ENCODE peak calls at places on chromosomes 4 and X, in four cellular contexts. One of them, this sample, is unnamed.
A peak's percentile ranks its signal among the peaks of the same experiment; 100 is the strongest.

GRCh38 chr4:170776983-170777382 is 687.2 kb upstream of the AADAT start:
- DNase-seq in mesenchymal stem cell: no peak
- DNase-seq in H1: no peak
- DNase-seq in trophoblast cell: no peak
- DNase-seq in this sample: no peak

GRCh38 chr4:113761682-113762060 is at the start of gene CAMK2D:
- DNase-seq in mesenchymal stem cell: peak; percentile 86
- DNase-seq in trophoblast cell: no peak
- DNase-seq in H1: no peak
- DNase-seq in this sample: peak; percentile 78

GRCh38 chr4:129929052-129929451 is 833.1 kb downstream of the C4orf33 start:
- DNase-seq in H1: no peak
- DNase-seq in mesenchymal stem cell: no peak
- DNase-seq in trophoblast cell: no peak
- DNase-seq in this sample: no peak

GRCh38 chr4:9924750-9925149 is 96.5 kb downstream of the SLC2A9 start:
- DNase-seq in mesenchymal stem cell: no peak
- DNase-seq in H1: no peak
- DNase-seq in trophoblast cell: no peak
- DNase-seq in this sample: no peak

GRCh38 chr4:135838889-135839288 is 1637.3 kb upstream of the PABPC4L start:
- DNase-seq in mesenchymal stem cell: peak; percentile 80
- DNase-seq in H1: no peak
- DNase-seq in trophoblast cell: peak; percentile 89
- DNase-seq in this sample: peak; percentile 8

GRCh38 chr4:105147226-105148151 is 813 bp downstream of the TET2 start:
- DNase-seq in mesenchymal stem cell: peak; percentile 67
- DNase-seq in H1: no peak
- DNase-seq in trophoblast cell: peak; percentile 40
- DNase-seq in this sample: peak; percentile 42

GRCh38 chr4:65791111-65791806 is 121.0 kb upstream of the EPHA5 start:
- DNase-seq in trophoblast cell: no peak
- DNase-seq in mesenchymal stem cell: no peak
- DNase-seq in H1: no peak
- DNase-seq in this sample: no peak

GRCh38 chr4:30600246-30600645 is 119.9 kb upstream of the PCDH7 start:
- DNase-seq in H1: no peak
- DNase-seq in trophoblast cell: no peak
- DNase-seq in mesenchymal stem cell: peak; percentile 83
- DNase-seq in this sample: peak; percentile 14

GRCh38 chr4:91485415-91485814 is 818.4 kb upstream of the GRID2 start:
- DNase-seq in H1: no peak
- DNase-seq in mesenchymal stem cell: no peak
- DNase-seq in trophoblast cell: no peak
- DNase-seq in this sample: no peak

GRCh38 chrX:10631416-10632145 is 11.2 kb upstream of the MID1 start:
- DNase-seq in H1: no peak
- DNase-seq in trophoblast cell: peak; percentile 28
- DNase-seq in mesenchymal stem cell: no peak
- DNase-seq in this sample: no peak

GRCh38 chr4:183522821-183523220 is 18.0 kb downstream of the ING2 start:
- DNase-seq in mesenchymal stem cell: no peak
- DNase-seq in trophoblast cell: peak; percentile 42
- DNase-seq in H1: no peak
- DNase-seq in this sample: no peak

GRCh38 chrX:150291014-150291413 is 72.1 kb upstream of the MAMLD1 start:
- DNase-seq in mesenchymal stem cell: no peak
- DNase-seq in trophoblast cell: no peak
- DNase-seq in H1: no peak
- DNase-seq in this sample: no peak

GRCh38 chr4:165709526-165709925 is 163.5 kb upstream of the TLL1 start:
- DNase-seq in mesenchymal stem cell: no peak
- DNase-seq in H1: no peak
- DNase-seq in trophoblast cell: peak; percentile 18
- DNase-seq in this sample: no peak

GRCh38 chr4:20044502-20044911 is 207.2 kb upstream of the SLIT2 start:
- DNase-seq in H1: no peak
- DNase-seq in mesenchymal stem cell: peak; percentile 9
- DNase-seq in trophoblast cell: no peak
- DNase-seq in this sample: no peak

GRCh38 chr4:145867416-145867815 is 71.2 kb downstream of the ZNF827 start:
- DNase-seq in H1: no peak
- DNase-seq in trophoblast cell: no peak
- DNase-seq in mesenchymal stem cell: no peak
- DNase-seq in this sample: no peak

GRCh38 chr4:86593726-86594558 is at the start of gene PTPN13:
- DNase-seq in mesenchymal stem cell: peak; percentile 99
- DNase-seq in H1: peak; percentile 99
- DNase-seq in trophoblast cell: peak; percentile 97
- DNase-seq in this sample: peak; percentile 100

GRCh38 chr4:86594559-86595425 is 677 bp downstream of the PTPN13 start:
- DNase-seq in mesenchymal stem cell: peak; percentile 92
- DNase-seq in H1: no peak
- DNase-seq in trophoblast cell: peak; percentile 66
- DNase-seq in this sample: peak; percentile 46

GRCh38 chr4:86595426-86595805 is 1.3 kb downstream of the PTPN13 start:
- DNase-seq in H1: no peak
- DNase-seq in trophoblast cell: peak; percentile 17
- DNase-seq in mesenchymal stem cell: peak; percentile 75
- DNase-seq in this sample: no peak

GRCh38 chr4:86596802-86597201 is 2.7 kb downstream of the PTPN13 start:
- DNase-seq in trophoblast cell: no peak
- DNase-seq in H1: no peak
- DNase-seq in mesenchymal stem cell: no peak
- DNase-seq in this sample: no peak

GRCh38 chr4:86592553-86593249 is 1.4 kb upstream of the PTPN13 start:
- DNase-seq in trophoblast cell: peak; percentile 57
- DNase-seq in H1: no peak
- DNase-seq in mesenchymal stem cell: peak; percentile 33
- DNase-seq in this sample: no peak
- H2AFZ ChIP-seq in trophoblast cell: no peak overlapping the region
- H2AFZ ChIP-seq in H1: peak overlapping the region; percentile 62
- H2AFZ ChIP-seq in mesenchymal stem cell: peak overlapping the region; percentile 14
- H2AFZ ChIP-seq in this sample: peak overlapping the region; percentile 79

DNA sequence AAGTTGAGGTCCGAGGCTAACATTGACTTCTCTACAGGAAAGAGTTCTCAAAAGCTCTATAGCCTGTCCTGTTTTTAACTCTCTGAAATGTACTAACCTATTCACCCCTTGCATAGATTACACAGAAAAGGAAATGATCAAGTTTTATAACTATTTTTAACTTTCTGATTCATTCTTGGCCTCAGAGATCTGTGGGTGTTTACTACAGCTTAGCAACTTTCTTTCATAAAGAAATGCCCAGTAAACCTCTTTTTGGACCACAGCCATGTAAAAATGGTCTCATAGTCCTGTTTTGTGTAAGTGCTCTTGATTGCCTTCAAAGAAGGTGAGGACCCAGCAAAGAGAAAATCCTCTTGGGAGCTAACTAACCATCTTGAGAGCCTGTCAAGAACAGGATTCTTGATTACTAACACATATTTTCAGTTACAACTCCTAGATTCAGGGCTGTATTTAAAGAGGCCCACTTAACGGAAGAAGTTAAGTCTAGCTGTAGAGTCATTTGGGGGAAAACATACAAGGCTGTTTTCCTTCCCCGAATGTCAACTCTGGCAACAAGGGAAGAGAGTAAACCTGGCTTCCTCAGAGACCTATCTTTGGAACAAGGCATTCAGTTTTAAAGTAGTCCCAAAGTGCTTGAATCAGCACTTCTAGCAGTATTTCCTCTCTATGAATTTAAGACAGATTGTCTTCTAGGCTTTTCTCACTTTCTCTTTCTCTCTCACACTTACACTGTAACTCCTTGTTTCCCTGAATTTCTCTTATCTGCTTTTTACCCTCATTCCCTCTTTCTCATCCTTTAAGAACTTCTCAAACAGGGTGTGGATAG is 78.2 kb downstream of the IL21 start:
- DNase-seq in H1: no peak
- DNase-seq in trophoblast cell: no peak
- DNase-seq in mesenchymal stem cell: peak; percentile 79
- DNase-seq in this sample: no peak
- H3K4me3 ChIP-seq in H1: no peak overlapping the region
- H3K4me3 ChIP-seq in trophoblast cell: no peak overlapping the region
- H3K4me3 ChIP-seq in mesenchymal stem cell: no peak overlapping the region
- H3K4me3 ChIP-seq in this sample: no peak overlapping the region

GRCh38 chr4:189096717-189097116 is 844.0 kb upstream of the FRG1 start:
- DNase-seq in H1: no peak
- DNase-seq in mesenchymal stem cell: no peak
- DNase-seq in trophoblast cell: peak; percentile 7
- DNase-seq in this sample: no peak

GRCh38 chr4:189092596-189092995 is 848.1 kb upstream of the FRG1 start:
- DNase-seq in trophoblast cell: no peak
- DNase-seq in H1: no peak
- DNase-seq in mesenchymal stem cell: peak; percentile 55
- DNase-seq in this sample: no peak

GRCh38 chr4:189090174-189090814 is 850.4 kb upstream of the FRG1 start:
- DNase-seq in H1: no peak
- DNase-seq in trophoblast cell: no peak
- DNase-seq in mesenchymal stem cell: peak; percentile 61
- DNase-seq in this sample: peak; percentile 12

DNA sequence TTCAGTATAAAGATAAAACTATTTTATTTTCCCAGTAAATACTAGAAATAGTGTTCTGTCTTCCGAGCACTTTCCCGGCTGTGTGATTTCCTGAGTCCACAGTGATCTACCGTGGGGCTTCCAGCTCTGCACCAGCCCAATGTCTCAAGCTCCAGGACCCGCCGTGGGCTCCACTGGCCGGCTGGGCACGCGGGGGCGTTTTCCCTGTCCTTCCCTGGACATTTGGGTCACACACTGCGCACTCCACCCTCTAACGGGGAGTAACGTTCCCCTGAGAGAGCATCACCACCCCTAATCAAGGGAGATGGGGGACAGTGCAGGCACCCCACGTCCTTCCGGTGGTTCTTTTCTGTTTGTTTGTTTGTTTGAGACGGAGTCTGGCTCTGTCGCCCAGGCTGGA is 844.6 kb upstream of the FRG1 start:
- DNase-seq in mesenchymal stem cell: no peak
- DNase-seq in H1: no peak
- DNase-seq in trophoblast cell: no peak
- DNase-seq in this sample: no peak
- H2BK12ac ChIP-seq in mesenchymal stem cell: no peak overlapping the region
- H2BK12ac ChIP-seq in H1: peak overlapping the region; percentile 69
- H2BK12ac ChIP-seq in trophoblast cell: no peak overlapping the region
- H2BK12ac ChIP-seq in this sample: no peak overlapping the region

GRCh38 chr4:142088906-142089305 is 452.5 kb downstream of the IL15 start:
- DNase-seq in trophoblast cell: no peak
- DNase-seq in H1: no peak
- DNase-seq in mesenchymal stem cell: peak; percentile 6
- DNase-seq in this sample: no peak
- H2AFZ ChIP-seq in trophoblast cell: no peak overlapping the region
- H2AFZ ChIP-seq in H1: no peak overlapping the region
- H2AFZ ChIP-seq in mesenchymal stem cell: no peak overlapping the region
- H2AFZ ChIP-seq in this sample: no peak overlapping the region

GRCh38 chrX:71912156-71912555 is 1.5 kb downstream of the NHSL2 start:
- DNase-seq in H1: no peak
- DNase-seq in trophoblast cell: no peak
- DNase-seq in mesenchymal stem cell: no peak
- DNase-seq in this sample: no peak
- H3K4me3 ChIP-seq in H1: peak overlapping the region; percentile 86
- H3K4me3 ChIP-seq in trophoblast cell: peak overlapping the region; percentile 86
- H3K4me3 ChIP-seq in mesenchymal stem cell: no peak overlapping the region
- H3K4me3 ChIP-seq in this sample: peak overlapping the region; percentile 93

GRCh38 chr4:78360466-78360865 is 191.1 kb upstream of the ANXA3 start:
- DNase-seq in trophoblast cell: no peak
- DNase-seq in H1: no peak
- DNase-seq in mesenchymal stem cell: no peak
- DNase-seq in this sample: no peak

GRCh38 chr4:78362310-78362709 is 189.3 kb upstream of the ANXA3 start:
- DNase-seq in mesenchymal stem cell: no peak
- DNase-seq in H1: no peak
- DNase-seq in trophoblast cell: no peak
- DNase-seq in this sample: no peak

GRCh38 chr4:78363031-78363430 is 188.5 kb upstream of the ANXA3 start:
- DNase-seq in mesenchymal stem cell: no peak
- DNase-seq in trophoblast cell: no peak
- DNase-seq in H1: no peak
- DNase-seq in this sample: no peak

GRCh38 chr4:78357122-78357521 is 194.4 kb upstream of the ANXA3 start:
- DNase-seq in trophoblast cell: no peak
- DNase-seq in mesenchymal stem cell: no peak
- DNase-seq in H1: no peak
- DNase-seq in this sample: no peak

DNA sequence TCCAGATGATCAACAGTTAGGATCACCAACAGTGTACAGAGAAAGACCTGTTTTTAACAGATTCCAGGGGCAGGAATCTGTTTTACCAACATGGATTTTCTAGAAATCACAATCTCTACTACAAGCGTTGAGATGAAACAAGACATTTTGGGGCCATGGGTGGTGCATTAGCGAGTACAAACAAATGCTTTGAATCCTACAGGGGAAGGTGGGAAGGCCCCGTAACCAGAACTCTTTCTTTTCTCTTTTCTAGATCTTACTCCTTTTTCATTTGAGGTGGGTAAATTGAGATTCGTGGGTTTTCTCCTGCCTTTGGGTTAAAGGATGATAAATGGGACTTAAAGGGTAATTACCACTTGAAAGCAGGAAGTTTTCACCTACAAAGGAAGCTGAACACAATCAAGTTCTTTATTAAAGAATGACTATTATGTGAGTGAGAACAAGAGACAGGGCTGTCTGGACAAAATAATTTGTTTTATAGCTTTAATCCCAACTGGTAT is 189.9 kb upstream of the ANXA3 start:
- DNase-seq in trophoblast cell: no peak
- DNase-seq in mesenchymal stem cell: no peak
- DNase-seq in H1: no peak
- DNase-seq in this sample: no peak
- H2BK12ac ChIP-seq in trophoblast cell: no peak overlapping the region
- H2BK12ac ChIP-seq in mesenchymal stem cell: no peak overlapping the region
- H2BK12ac ChIP-seq in H1: no peak overlapping the region
- H2BK12ac ChIP-seq in this sample: no peak overlapping the region

GRCh38 chr4:154985673-154986072 is 204.6 kb downstream of the RBM46 start:
- DNase-seq in mesenchymal stem cell: no peak
- DNase-seq in H1: no peak
- DNase-seq in trophoblast cell: no peak
- DNase-seq in this sample: no peak

GRCh38 chr4:154984616-154985015 is 203.5 kb downstream of the RBM46 start:
- DNase-seq in H1: no peak
- DNase-seq in mesenchymal stem cell: no peak
- DNase-seq in trophoblast cell: no peak
- DNase-seq in this sample: no peak

GRCh38 chr4:154984148-154984547 is 203.1 kb downstream of the RBM46 start:
- DNase-seq in mesenchymal stem cell: no peak
- DNase-seq in H1: no peak
- DNase-seq in trophoblast cell: no peak
- DNase-seq in this sample: no peak

GRCh38 chr4:154983714-154984113 is 202.6 kb downstream of the RBM46 start:
- DNase-seq in H1: no peak
- DNase-seq in mesenchymal stem cell: no peak
- DNase-seq in trophoblast cell: no peak
- DNase-seq in this sample: no peak

DNA sequence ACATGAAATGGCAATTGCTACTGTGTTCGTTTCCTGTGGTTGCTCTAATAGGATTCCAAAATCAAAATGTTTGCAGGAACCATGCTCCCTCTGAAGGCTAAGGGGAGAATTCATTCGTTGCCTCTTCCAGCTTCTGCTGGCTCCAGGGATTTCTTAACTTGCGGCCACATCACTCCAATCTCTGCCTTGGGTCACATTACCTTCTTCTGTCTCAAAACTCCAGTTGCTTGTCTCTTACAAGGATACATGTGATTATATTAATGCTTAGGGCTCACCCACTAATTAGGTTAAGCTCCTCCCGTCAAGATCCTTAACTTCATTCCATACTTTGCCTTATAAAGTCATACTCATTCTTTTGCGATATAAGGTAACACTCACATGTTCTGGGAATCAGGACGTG is 208.4 kb downstream of the RBM46 start:
- DNase-seq in H1: no peak
- DNase-seq in mesenchymal stem cell: no peak
- DNase-seq in trophoblast cell: no peak
- DNase-seq in this sample: no peak
- H2AFZ ChIP-seq in H1: no peak overlapping the region
- H2AFZ ChIP-seq in mesenchymal stem cell: no peak overlapping the region
- H2AFZ ChIP-seq in trophoblast cell: no peak overlapping the region
- H2AFZ ChIP-seq in this sample: no peak overlapping the region

This sample was measured in neuronal stem cell.